ENCODE peak calls at places on chromosomes 12 and 14, in six cellular contexts. T is lower lobe of right lung, K is fibroblast of lung, Y is tibial artery, L is left lung, G is IMR-90. F is an unnamed sample. For H3K4me1, the result is how much of the 10 kb centered on the place peaks cover.

GRCh38 chr14:52834440-52834842 is 43.0 kb upstream of the GNPNAT1 start:
- DNase-seq in T (no peak), K (peak), Y (no peak), L (no peak), G (peak), F (no peak)

GRCh38 chr14:105465209-105466031 is 9.2 kb upstream of the CRIP2 start:
- DNase-seq in T (no peak), K (no peak), Y (no peak), L (no peak), G (no peak), F (peak)

GRCh38 chr12:88922816-88923215 is 342.5 kb upstream of the KITLG start:
- DNase-seq in T (no peak), K (peak), Y (no peak), L (no peak), G (peak), F (no peak)

GRCh38 chr12:7486512-7486911 is 17.1 kb downstream of the CD163 start:
- DNase-seq in T (no peak), K (no peak), Y (no peak), L (no peak), G (no peak), F (no peak)

GRCh38 chr14:104886690-104887622 is 21.9 kb downstream of the CEP170B start:
- DNase-seq in T (peak), K (no peak), Y (peak), L (peak), G (no peak), F (no peak)

GRCh38 chr12:3458041-3458440 is 33.0 kb upstream of the PRMT8 start:
- DNase-seq in T (no peak), K (no peak), Y (no peak), L (no peak), G (no peak), F (no peak)

GRCh38 chr12:26056335-26056734 is 68.5 kb downstream of the BHLHE41 start:
- DNase-seq in T (no peak), K (peak), Y (no peak), L (no peak), G (peak), F (no peak)

GRCh38 chr14:100309028-100309718 is 2.9 kb upstream of the SLC25A29 start:
- DNase-seq in T (no peak), K (no peak), Y (no peak), L (no peak), G (no peak), F (no peak)

GRCh38 chr12:116919706-116920485 is 9.1 kb downstream of the FBXW8 start:
- DNase-seq in T (no peak), K (no peak), Y (no peak), L (no peak), G (no peak), F (no peak)

GRCh38 chr12:96143827-96144226 is 50.3 kb upstream of the ELK3 start:
- DNase-seq in T (no peak), K (no peak), Y (no peak), L (no peak), G (no peak), F (no peak)

GRCh38 chr12:1470051-1470450 is 124.3 kb downstream of the FBXL14 start:
- DNase-seq in T (no peak), K (no peak), Y (no peak), L (no peak), G (no peak), F (no peak)

GRCh38 chr12:75814856-75815754 is 216.5 kb downstream of the PHLDA1 start:
- DNase-seq in T (no peak), K (peak), Y (no peak), L (no peak), G (peak), F (no peak)

GRCh38 chr14:20680843-20681347 is 3.5 kb upstream of the RNASE4 start:
- DNase-seq in T (no peak), K (no peak), Y (no peak), L (no peak), G (no peak), F (peak)

GRCh38 chr12:71070416-71071155 is 87.2 kb downstream of the TSPAN8 start:
- DNase-seq in T (no peak), K (peak), Y (no peak), L (no peak), G (no peak), F (no peak)

GRCh38 chr14:92797935-92798653 is 4.0 kb downstream of the GOLGA5 start:
- DNase-seq in T (no peak), K (no peak), Y (no peak), L (no peak), G (no peak), F (no peak)
- H3K4me1 ChIP-seq in T (half or more), K (under half), Y (under half), L (under half), G (under half), F (under half)

GRCh38 chr12:107440596-107440995 is 245.0 kb upstream of the PWP1 start:
- DNase-seq in T (no peak), K (no peak), Y (no peak), L (no peak), G (no peak), F (no peak)

GRCh38 chr12:107441906-107442305 is 243.7 kb upstream of the PWP1 start:
- DNase-seq in T (no peak), K (peak), Y (no peak), L (no peak), G (peak), F (no peak)

GRCh38 chr12:107437954-107438353 is 247.6 kb upstream of the PWP1 start:
- DNase-seq in T (no peak), K (no peak), Y (no peak), L (no peak), G (no peak), F (no peak)

GRCh38 chr12:107436836-107437235 is 248.8 kb upstream of the PWP1 start:
- DNase-seq in T (no peak), K (no peak), Y (no peak), L (no peak), G (no peak), F (no peak)

DNA sequence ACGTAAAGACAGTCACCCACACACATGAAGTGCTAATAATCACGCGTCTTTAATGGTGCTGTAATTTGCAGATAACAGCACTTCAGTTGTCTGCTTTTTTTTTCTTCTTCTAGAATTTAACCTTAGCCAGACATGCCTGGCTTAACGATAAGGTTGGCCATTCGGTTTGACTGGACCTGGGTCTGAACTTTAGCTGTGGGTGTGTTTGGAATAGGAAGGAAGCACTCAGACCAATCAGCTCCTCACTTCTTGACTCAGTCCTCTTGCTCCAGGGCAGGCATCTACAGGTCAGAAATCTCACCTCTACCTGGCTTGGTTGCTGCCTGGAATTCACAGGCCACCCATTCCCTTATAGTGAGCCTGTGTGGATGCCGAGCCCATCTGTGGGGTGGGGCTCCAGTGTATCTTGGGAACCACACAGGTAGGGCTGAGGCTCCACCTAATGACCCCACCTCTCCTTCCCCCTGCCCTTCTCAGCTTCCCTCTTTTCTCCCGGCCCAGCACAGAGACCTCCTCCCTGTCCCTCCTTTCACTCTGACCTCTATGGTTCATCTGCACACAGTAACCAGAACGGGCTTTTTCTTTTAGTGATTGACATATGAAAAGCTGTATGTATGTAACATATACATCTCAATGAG is 246.4 kb upstream of the PWP1 start:
- DNase-seq in T (no peak), K (no peak), Y (no peak), L (no peak), G (no peak), F (no peak)
- H3K4me3 ChIP-seq in T (no peak), K (no peak), Y (no peak), L (no peak), G (no peak), F (no peak)

DNA sequence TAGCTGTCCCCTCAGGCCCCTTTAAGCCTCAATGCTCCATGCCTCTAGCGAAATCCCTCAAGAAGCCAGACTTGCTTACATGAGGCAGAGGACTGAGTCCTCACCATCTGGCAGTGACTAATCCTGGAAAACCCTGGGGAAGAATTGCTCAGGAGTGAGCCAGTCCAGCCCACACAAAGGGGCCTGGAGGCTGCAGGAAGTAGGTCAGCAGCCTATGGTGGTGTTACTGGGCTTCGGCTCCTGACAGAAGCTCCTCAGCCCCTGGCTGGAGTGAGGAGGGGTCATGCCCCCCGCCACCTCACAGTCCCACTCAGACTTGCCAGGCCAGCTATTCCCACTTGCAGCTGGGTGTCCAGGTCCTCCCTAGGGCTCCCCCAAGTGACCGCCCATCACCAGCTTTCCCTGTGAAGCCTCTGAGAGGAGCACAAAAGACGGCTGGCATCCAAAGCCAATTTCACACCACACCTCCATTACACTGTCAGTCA is 250.5 kb downstream of the DPF3 start:
- DNase-seq in T (no peak), K (peak), Y (no peak), L (no peak), G (peak), F (no peak)
- H3K27ac ChIP-seq in T (no peak), K (peak), Y (no peak), L (no peak), G (peak), F (peak)

DNA sequence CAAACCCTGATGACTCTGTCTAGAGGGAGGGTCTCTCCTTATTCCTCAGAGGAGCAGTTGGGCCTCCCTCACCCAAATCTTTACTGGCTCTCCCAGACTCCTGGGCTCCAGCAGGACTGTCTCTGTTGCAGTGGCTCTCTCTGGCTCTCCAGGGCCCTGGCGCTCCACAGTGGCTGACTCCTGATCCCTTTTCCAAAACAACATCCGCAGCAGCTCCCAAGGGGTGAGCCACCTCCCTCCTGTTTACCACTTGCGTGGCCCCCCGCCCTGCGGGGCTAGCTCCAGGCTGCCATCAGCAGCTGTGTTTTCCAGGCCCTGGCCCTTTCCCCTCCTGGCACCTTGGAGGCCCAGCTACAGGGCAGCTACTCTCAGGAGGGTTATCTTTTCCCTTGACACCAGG is 123.5 kb downstream of the CALM1 start:
- DNase-seq in T (peak), K (no peak), Y (no peak), L (peak), G (no peak), F (no peak)
- H3K4me1 ChIP-seq in T (under half), K (under half), Y (half or more), L (under half), G (under half), F (under half)

DNA sequence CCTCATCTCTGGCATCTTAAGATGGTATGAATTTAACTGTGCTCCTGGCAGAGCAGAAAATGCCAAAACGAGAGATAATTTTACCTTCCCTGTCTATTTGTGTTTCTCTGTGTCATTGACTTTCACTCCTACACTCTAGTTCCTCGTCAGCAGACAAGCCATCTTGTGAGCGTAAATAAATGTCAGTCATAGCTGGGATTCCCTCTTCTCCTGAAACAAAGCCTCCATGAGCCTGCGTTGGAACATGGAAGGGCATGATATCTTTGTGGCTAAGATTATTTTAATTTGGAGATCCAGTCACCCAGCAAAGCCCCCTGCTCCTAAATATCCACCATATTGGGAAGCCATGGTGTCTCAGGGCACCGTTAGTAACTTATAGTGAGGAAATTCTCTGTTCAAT is 37.8 kb upstream of the TUNAR start:
- DNase-seq in T (no peak), K (no peak), Y (no peak), L (no peak), G (no peak), F (no peak)
- H3K4me3 ChIP-seq in T (no peak), K (no peak), Y (no peak), L (no peak), G (no peak), F (no peak)

GRCh38 chr14:50117456-50117855 is 1.1 kb upstream of the VCPKMT start:
- DNase-seq in T (no peak), K (no peak), Y (no peak), L (no peak), G (no peak), F (no peak)
- H3K27ac ChIP-seq in T (no peak), K (no peak), Y (no peak), L (peak), G (no peak), F (peak)

GRCh38 chr14:61437383-61437782 is 116.0 kb downstream of the PRKCH start:
- DNase-seq in T (no peak), K (no peak), Y (no peak), L (no peak), G (no peak), F (no peak)
- H3K4me1 ChIP-seq in T (half or more), K (under half), Y (under half), L (under half), G (under half), F (under half)

DNA sequence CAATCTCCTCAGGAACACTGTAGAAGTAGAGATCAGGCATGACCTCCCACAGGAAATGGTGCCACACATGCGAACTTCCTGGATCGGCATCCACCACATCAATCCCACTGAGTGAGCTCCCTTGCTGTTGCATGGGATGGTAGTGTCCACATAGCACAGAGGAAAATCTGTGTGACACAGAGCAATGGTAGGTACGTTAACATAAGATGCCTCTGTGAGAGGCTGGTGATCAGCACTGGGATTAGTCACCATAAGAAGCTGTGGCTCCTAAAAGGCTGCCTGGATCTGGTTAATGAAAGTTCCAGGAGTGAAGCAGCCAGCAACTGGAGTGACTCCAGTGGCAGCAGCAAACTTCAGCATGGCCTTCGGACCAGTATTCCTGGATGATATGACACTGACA is 21.8 kb downstream of the WDHD1 start:
- DNase-seq in T (no peak), K (no peak), Y (no peak), L (no peak), G (peak), F (no peak)
- H3K4me3 ChIP-seq in T (no peak), K (no peak), Y (no peak), L (no peak), G (no peak), F (no peak)

F was measured in gastrocnemius medialis.